ENCODE peak calls at places on chromosome 14, in five cellular contexts. L is GM23248, F is GM23338, K is neural progenitor cell, Z is hepatocyte. W is an unnamed sample.

GRCh38 chr14:94751321-94751720 is 18.6 kb downstream of the GSC start:
- DNase-seq in L (no peak), Z (no peak), F (no peak), K (no peak), W (no peak)

GRCh38 chr14:66859063-66859671 is 330.1 kb upstream of the GARIN2 start:
- DNase-seq in F (no peak), Z (no peak), L (no peak), K (no peak), W (no peak)

GRCh38 chr14:95998656-95999055 is 40.5 kb upstream of the C14orf132 start:
- DNase-seq in Z (no peak), L (peak; percentile 73), F (no peak), K (no peak), W (peak; percentile 33)

GRCh38 chr14:87896393-87897380 is 96.3 kb downstream of the GALC start:
- DNase-seq in K (peak; percentile 80), F (peak; percentile 81), L (peak; percentile 75), Z (peak; percentile 77), W (peak; percentile 65)

GRCh38 chr14:92513966-92514843 is 624 bp downstream of the RIN3 start:
- DNase-seq in L (peak; percentile 60), K (peak; percentile 43), Z (peak; percentile 52), F (peak; percentile 58), W (no peak)

GRCh38 chr14:85414142-85414541 is 115.8 kb upstream of the FLRT2 start:
- DNase-seq in L (no peak), F (no peak), Z (no peak), K (no peak), W (no peak)

GRCh38 chr14:60777856-60778578 is 43.5 kb downstream of the MNAT1 start:
- DNase-seq in L (peak; percentile 95), F (no peak), K (no peak), Z (no peak), W (peak; percentile 91)

GRCh38 chr14:78253986-78254385 is 83.8 kb downstream of the NRXN3 start:
- DNase-seq in L (peak; percentile 92), K (no peak), Z (no peak), F (no peak), W (peak; percentile 68)

GRCh38 chr14:99231850-99232401 is 40.1 kb downstream of the BCL11B start:
- DNase-seq in L (no peak), Z (peak; percentile 82), K (peak; percentile 85), F (peak; percentile 91), W (no peak)

GRCh38 chr14:64948612-64949210 is 6.2 kb upstream of the GPX2 start:
- DNase-seq in K (no peak), F (no peak), L (no peak), Z (no peak), W (no peak)

GRCh38 chr14:80560800-80561199 is 349.5 kb upstream of the DIO2 start:
- DNase-seq in Z (no peak), F (no peak), L (no peak), K (no peak), W (no peak)

GRCh38 chr14:106841701-106842100 is 1315.3 kb downstream of the TMEM121 start:
- DNase-seq in L (no peak), F (no peak), K (no peak), Z (no peak), W (peak; percentile 64)

GRCh38 chr14:101736585-101736984 is 24.9 kb upstream of the PPP2R5C start:
- DNase-seq in Z (no peak), K (no peak), F (no peak), L (no peak), W (no peak)

GRCh38 chr14:100616854-100617714 is 29.9 kb upstream of the BEGAIN start:
- DNase-seq in F (no peak), Z (no peak), K (no peak), L (no peak), W (no peak)

GRCh38 chr14:101962503-101962874 is 1.9 kb upstream of the DYNC1H1 start:
- DNase-seq in Z (peak; percentile 82), F (no peak), L (peak; percentile 91), K (no peak), W (peak; percentile 86)

GRCh38 chr14:24093901-24094838 is at the start of gene PCK2:
- DNase-seq in F (peak; percentile 98), Z (peak; percentile 95), L (peak; percentile 96), K (peak; percentile 95), W (peak; percentile 84)

GRCh38 chr14:24089890-24090289 is 4.2 kb upstream of the PCK2 start:
- DNase-seq in Z (no peak), K (no peak), L (no peak), F (no peak), W (no peak)

GRCh38 chr14:24092960-24093900 is 881 bp upstream of the PCK2 start:
- DNase-seq in Z (peak; percentile 4), L (no peak), K (no peak), F (no peak), W (no peak)

GRCh38 chr14:24094839-24095195 is 706 bp downstream of the PCK2 start:
- DNase-seq in F (peak; percentile 30), L (no peak), K (peak; percentile 45), Z (no peak), W (no peak)

GRCh38 chr14:24092110-24092959 is 1.8 kb upstream of the PCK2 start:
- DNase-seq in F (no peak), K (no peak), Z (peak; percentile 38), L (peak; percentile 20), W (no peak)
- TF ChIP-seq EZH2phosphoT487 in F (no peak), K (no peak), Z (no peak), L (no peak), W (no peak)

DNA sequence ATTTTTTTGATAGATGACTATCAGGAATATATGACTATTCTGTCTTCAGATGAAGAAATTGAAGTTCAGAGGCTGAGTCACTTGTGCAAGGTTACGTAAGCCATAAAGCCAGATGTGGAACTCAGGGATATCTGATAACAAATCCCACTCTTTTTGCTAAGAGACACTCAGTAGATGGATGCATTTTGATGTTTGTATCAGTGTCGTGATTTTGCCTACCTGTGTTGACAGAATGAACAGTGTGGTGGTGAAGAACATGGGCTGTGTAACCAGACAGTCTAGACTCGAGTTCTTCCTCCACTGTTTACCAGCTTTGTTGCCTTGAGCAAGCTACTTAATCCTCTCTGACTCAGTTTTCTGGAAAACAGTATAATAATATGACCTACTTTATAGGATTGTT is 93.9 kb downstream of the DAAM1 start:
- DNase-seq in K (no peak), F (no peak), Z (no peak), L (peak; percentile 89), W (peak; percentile 95)
- TF ChIP-seq EZH2phosphoT487 in K (no peak), F (no peak), Z (no peak), L (no peak), W (no peak)

GRCh38 chr14:68789798-68790655 is 2.8 kb downstream of the ZFP36L1 start:
- DNase-seq in L (peak; percentile 66), K (peak; percentile 26), Z (peak; percentile 48), F (peak; percentile 18), W (no peak)

GRCh38 chr14:68789002-68789797 is 3.7 kb downstream of the ZFP36L1 start:
- DNase-seq in Z (peak; percentile 85), L (peak; percentile 88), F (peak; percentile 71), K (peak; percentile 76), W (peak; percentile 89)

GRCh38 chr14:68787235-68787727 is 5.6 kb downstream of the ZFP36L1 start:
- DNase-seq in L (peak; percentile 71), Z (peak; percentile 55), F (peak; percentile 57), K (peak; percentile 16), W (no peak)

GRCh38 chr14:68786491-68787234 is 6.2 kb downstream of the ZFP36L1 start:
- DNase-seq in F (peak; percentile 62), K (peak; percentile 26), L (peak; percentile 84), Z (peak; percentile 62), W (peak; percentile 50)

GRCh38 chr14:68788275-68789001 is 4.4 kb downstream of the ZFP36L1 start:
- DNase-seq in Z (peak; percentile 3), L (peak; percentile 38), K (no peak), F (no peak), W (no peak)
- TF ChIP-seq EZH2phosphoT487 in Z (no peak), L (no peak), K (no peak), F (no peak), W (no peak)

GRCh38 chr14:31893156-31893813 is 183.8 kb upstream of the ARHGAP5 start:
- DNase-seq in F (peak; percentile 16), Z (peak; percentile 34), L (no peak), K (peak; percentile 81), W (peak; percentile 73)

GRCh38 chr14:31898835-31899528 is 178.1 kb upstream of the ARHGAP5 start:
- DNase-seq in Z (no peak), K (no peak), F (no peak), L (no peak), W (peak; percentile 21)

GRCh38 chr14:31897581-31898186 is 179.4 kb upstream of the ARHGAP5 start:
- DNase-seq in K (peak; percentile 38), F (no peak), L (no peak), Z (no peak), W (no peak)

GRCh38 chr14:31894351-31894750 is 182.8 kb upstream of the ARHGAP5 start:
- DNase-seq in F (no peak), Z (no peak), K (no peak), L (peak; percentile 36), W (peak; percentile 26)

GRCh38 chr14:31895206-31895605 is 181.9 kb upstream of the ARHGAP5 start:
- DNase-seq in L (peak; percentile 91), Z (peak; percentile 26), K (no peak), F (no peak), W (peak; percentile 84)
- TF ChIP-seq EZH2phosphoT487 in L (no peak), Z (no peak), K (no peak), F (no peak), W (no peak)

GRCh38 chr14:52025310-52025709 is 36.0 kb downstream of the RTRAF start:
- DNase-seq in F (no peak), L (peak; percentile 90), Z (no peak), K (no peak), W (peak; percentile 79)
- TF ChIP-seq EZH2phosphoT487 in F (no peak), L (no peak), Z (no peak), K (no peak), W (no peak)

W was measured in PC-3.